ENCODE peak calls at places on chromosome 22, in seven cellular contexts. A is NCI-H510A, H is DND-41, J is AG08396, N is G401, Y is neural progenitor cell, S is epithelial cell of esophagus. L is an unnamed sample.

GRCh38 chr22:49971232-49972162 is 10.9 kb downstream of the PIM3 start:
- DNase-seq in A (no peak), H (peak), J (peak), N (no peak), Y (peak), S (no peak), L (no peak)

GRCh38 chr22:47452184-47452583 is 689.7 kb downstream of the TBC1D22A start:
- DNase-seq in A (no peak), H (peak), J (no peak), N (no peak), Y (no peak), S (no peak), L (no peak)

GRCh38 chr22:45163074-45163416 is 680 bp upstream of the NUP50 start:
- DNase-seq in A (no peak), H (peak), J (peak), N (peak), Y (peak), S (peak), L (no peak)

GRCh38 chr22:39244496-39245129 is at the start of gene PDGFB:
- DNase-seq in A (peak), H (no peak), J (no peak), N (peak), Y (peak), S (peak), L (peak)

GRCh38 chr22:36386900-36387663 is 685 bp downstream of the MYH9 start:
- DNase-seq in A (no peak), H (peak), J (no peak), N (no peak), Y (peak), S (peak), L (no peak)

GRCh38 chr22:39117585-39118191 is 20.6 kb downstream of the APOBEC3H start:
- DNase-seq in A (no peak), H (peak), J (peak), N (peak), Y (peak), S (peak), L (no peak)

GRCh38 chr22:29664731-29665130 is 55.1 kb upstream of the CABP7 start:
- DNase-seq in A (no peak), H (no peak), J (no peak), N (no peak), Y (no peak), S (no peak), L (no peak)

GRCh38 chr22:19679476-19680099 is 34.7 kb upstream of the SEPTIN5 start:
- DNase-seq in A (no peak), H (peak), J (peak), N (no peak), Y (peak), S (peak), L (peak)

GRCh38 chr22:43110927-43111623 is 525 bp downstream of the BIK start:
- DNase-seq in A (no peak), H (no peak), J (no peak), N (no peak), Y (peak), S (peak), L (no peak)

GRCh38 chr22:49668402-49668801 is 159.3 kb downstream of the BRD1 start:
- DNase-seq in A (no peak), H (no peak), J (no peak), N (no peak), Y (no peak), S (no peak), L (no peak)

GRCh38 chr22:19802881-19803735 is 42.5 kb downstream of the TBX1 start:
- DNase-seq in A (no peak), H (no peak), J (no peak), N (no peak), Y (no peak), S (no peak), L (no peak)

GRCh38 chr22:37824674-37825641 is 1.8 kb downstream of the GALR3 start:
- DNase-seq in A (no peak), H (no peak), J (no peak), N (no peak), Y (peak), S (peak), L (no peak)

GRCh38 chr22:37244114-37244921 is at the start of gene RAC2:
- DNase-seq in A (no peak), H (peak), J (no peak), N (no peak), Y (peak), S (peak), L (no peak)

GRCh38 chr22:17931400-17931825 is 92.9 kb downstream of the MICAL3 start:
- DNase-seq in A (no peak), H (no peak), J (peak), N (peak), Y (no peak), S (peak), L (peak)

GRCh38 chr22:45872659-45873263 is 104.2 kb downstream of the WNT7B start:
- DNase-seq in A (no peak), H (no peak), J (no peak), N (no peak), Y (no peak), S (no peak), L (no peak)

GRCh38 chr22:42560381-42560780 is 6.6 kb downstream of the SERHL2 start:
- DNase-seq in A (no peak), H (no peak), J (no peak), N (no peak), Y (no peak), S (no peak), L (no peak)

GRCh38 chr22:27995801-27996528 is 76.9 kb upstream of the PITPNB start:
- DNase-seq in A (no peak), H (no peak), J (no peak), N (no peak), Y (no peak), S (no peak), L (no peak)

L was measured in cerebellum.